ENCODE peak calls at places on chromosomes 13 and 19, in seven cellular contexts. K is dermis blood vessel endothelial cell; W is CD4-positive, CD25-positive, alpha-beta regulatory T cell; X is stimulated activated CD8-positive, alpha-beta memory T cell treated with anti-CD3 and anti-CD28 coated beads, Interleukin-15, amount 100 ng/mL, for 1 hour; Q is left cardiac atrium; P is immature natural killer cell; C is mucosa of descending colon. F is an unnamed sample.
A peak's percentile ranks its signal among the peaks of the same experiment; 100 is the strongest.

GRCh38 chr19:56167064-56167578 is 8.7 kb upstream of the GALP start:
- DNase-seq in K (peak; percentile 45), W (no peak), X (no peak), Q (no peak), P (no peak), C (no peak), F (no peak)

GRCh38 chr13:111488466-111489132 is 168.2 kb downstream of the TEX29 start:
- DNase-seq in K (no peak), W (no peak), X (no peak), Q (no peak), P (no peak), C (no peak), F (no peak)

GRCh38 chr13:72194531-72194930 is 327.5 kb upstream of the DACH1 start:
- DNase-seq in K (peak; percentile 4), W (no peak), X (no peak), Q (no peak), P (no peak), C (peak; percentile 75), F (no peak)

GRCh38 chr19:4831351-4832340 is at the start of gene TICAM1:
- DNase-seq in K (peak; percentile 74), W (peak; percentile 74), X (peak; percentile 59), Q (peak; percentile 85), P (peak; percentile 76), C (peak; percentile 90), F (peak; percentile 92)

GRCh38 chr13:81540777-81541176 is 1199.9 kb upstream of the SPRY2 start:
- DNase-seq in K (no peak), W (no peak), X (no peak), Q (no peak), P (no peak), C (no peak), F (no peak)

GRCh38 chr13:46622013-46622917 is 69.3 kb downstream of the LRCH1 start:
- DNase-seq in K (no peak), W (no peak), X (no peak), Q (no peak), P (no peak), C (no peak), F (no peak)

GRCh38 chr19:49097453-49098288 is 12.4 kb downstream of the SNRNP70 start:
- DNase-seq in K (peak; percentile 86), W (peak; percentile 77), X (peak; percentile 57), Q (peak; percentile 61), P (peak; percentile 69), C (peak; percentile 75), F (peak; percentile 54)

GRCh38 chr13:49594576-49594975 is 9.2 kb upstream of the RCBTB1 start:
- DNase-seq in K (no peak), W (no peak), X (no peak), Q (no peak), P (no peak), C (no peak), F (no peak)

GRCh38 chr19:50314724-50315700 is 14.2 kb downstream of the KCNC3 start:
- DNase-seq in K (no peak), W (no peak), X (no peak), Q (no peak), P (no peak), C (no peak), F (no peak)

GRCh38 chr13:39119422-39119821 is 81.2 kb downstream of the NHLRC3 start:
- DNase-seq in K (no peak), W (no peak), X (no peak), Q (no peak), P (no peak), C (no peak), F (no peak)

GRCh38 chr13:80116107-80116506 is 224.8 kb downstream of the SPRY2 start:
- DNase-seq in K (peak; percentile 12), W (no peak), X (no peak), Q (no peak), P (no peak), C (no peak), F (no peak)

GRCh38 chr19:1086618-1087017 is 8.6 kb downstream of the POLR2E start:
- DNase-seq in K (no peak), W (no peak), X (no peak), Q (no peak), P (no peak), C (no peak), F (no peak)

F was measured in right cardiac atrium.